ENCODE peak calls at places on chromosomes 4 and X, in ten cellular contexts. W, I, N, R, Y, J, Z, B, Q and S are unnamed samples.

GRCh38 chr4:153018716-153019115 is 82.6 kb downstream of the FHDC1 start:
- DNase-seq in J (no peak), W (no peak), Y (no peak), N (no peak), Z (no peak), B (no peak), I (no peak), Q (no peak), R (no peak), S (no peak)

GRCh38 chr4:1092983-1093361 is 20.4 kb downstream of the RNF212 start:
- DNase-seq in N (no peak), R (no peak), B (no peak), W (no peak), Z (no peak), I (no peak), J (no peak), Q (no peak), Y (no peak), S (no peak)

GRCh38 chr4:110533940-110534339 is 58.0 kb downstream of the ENPEP start:
- DNase-seq in N (no peak), Q (peak), J (no peak), Z (peak), W (no peak), I (no peak), B (peak), R (no peak), Y (no peak), S (peak)

GRCh38 chrX:143058096-143058495 is 32.4 kb downstream of the SPANXN4 start:
- DNase-seq in I (no peak), Z (no peak), B (no peak), N (no peak), J (no peak), Q (no peak), R (no peak), Y (no peak), W (no peak), S (no peak)

GRCh38 chr4:71290074-71290473 is 48.7 kb upstream of the SLC4A4 start:
- DNase-seq in B (no peak), J (no peak), Y (no peak), R (no peak), W (no peak), I (no peak), N (no peak), Q (peak), Z (no peak), S (no peak)

GRCh38 chrX:151703487-151703886 is 8.2 kb downstream of the PRRG3 start:
- DNase-seq in R (no peak), J (no peak), W (no peak), Y (no peak), B (no peak), I (no peak), Z (no peak), Q (peak), N (no peak), S (no peak)

GRCh38 chr4:18012807-18013462 is 8.6 kb downstream of the LCORL start:
- DNase-seq in I (no peak), B (no peak), R (no peak), Q (no peak), Z (no peak), N (no peak), J (no peak), Y (no peak), W (no peak), S (no peak)

GRCh38 chrX:150887906-150888465 is 10.5 kb downstream of the CD99L2 start:
- DNase-seq in N (no peak), Z (no peak), Y (no peak), Q (no peak), J (no peak), W (no peak), B (no peak), R (no peak), I (no peak), S (peak)

GRCh38 chr4:99720206-99720605 is 62.6 kb upstream of the C4orf54 start:
- DNase-seq in N (no peak), J (no peak), R (no peak), W (no peak), Z (no peak), I (no peak), Q (no peak), B (no peak), Y (no peak), S (no peak)

GRCh38 chrX:118117069-118117405 is 427 bp upstream of the KLHL13 start:
- DNase-seq in R (peak), B (no peak), N (no peak), Q (peak), W (no peak), Y (no peak), Z (no peak), I (peak), J (no peak), S (no peak)

GRCh38 chr4:85459736-85460135 is 15.2 kb upstream of the ARHGAP24 start:
- DNase-seq in N (no peak), B (no peak), Y (no peak), R (no peak), W (no peak), I (no peak), Z (peak), Q (no peak), J (no peak), S (no peak)

GRCh38 chr4:40881096-40881495 is 131.3 kb downstream of the NSUN7 start:
- DNase-seq in I (no peak), B (no peak), R (no peak), Y (no peak), Q (no peak), W (no peak), Z (no peak), N (no peak), J (no peak), S (no peak)

GRCh38 chr4:104967034-104967401 is 179.7 kb upstream of the TET2 start:
- DNase-seq in W (no peak), B (no peak), R (peak), N (no peak), I (no peak), Y (no peak), Z (peak), Q (no peak), J (no peak), S (no peak)

GRCh38 chr4:17623451-17624001 is 9.1 kb downstream of the MED28 start:
- DNase-seq in Y (no peak), J (no peak), R (no peak), B (peak), Z (no peak), Q (no peak), I (no peak), N (no peak), W (no peak), S (peak)

GRCh38 chr4:137253949-137254348 is 278.3 kb downstream of the PCDH18 start:
- DNase-seq in J (no peak), B (peak), R (no peak), Y (no peak), I (no peak), Z (no peak), Q (peak), W (no peak), N (no peak), S (no peak)